ENCODE peak calls at places on chromosomes 2 and 18, in eight cellular contexts. One of them, this sample, is unnamed. For H3K4me1, the result is how much of the 10 kb centered on the place peaks cover.

GRCh38 chr2:129296401-129297343 is 682.8 kb upstream of the RAB6C start:
- DNase-seq in body of pancreas: peak
- DNase-seq in heart right ventricle: peak
- DNase-seq in IMR-90: no peak
- DNase-seq in fibroblast of lung: no peak
- DNase-seq in ascending aorta: no peak
- DNase-seq in A549: no peak
- DNase-seq in cardiac muscle cell: no peak
- DNase-seq in this sample: no peak

GRCh38 chr2:120562218-120563005 is 173.3 kb upstream of the GLI2 start:
- DNase-seq in cardiac muscle cell: no peak
- DNase-seq in body of pancreas: no peak
- DNase-seq in heart right ventricle: no peak
- DNase-seq in fibroblast of lung: no peak
- DNase-seq in IMR-90: no peak
- DNase-seq in ascending aorta: no peak
- DNase-seq in A549: no peak
- DNase-seq in this sample: no peak

GRCh38 chr2:32061973-32062861 is 1.1 kb upstream of the SPAST start:
- DNase-seq in fibroblast of lung: peak
- DNase-seq in body of pancreas: peak
- DNase-seq in ascending aorta: no peak
- DNase-seq in cardiac muscle cell: peak
- DNase-seq in A549: no peak
- DNase-seq in IMR-90: peak
- DNase-seq in heart right ventricle: peak
- DNase-seq in this sample: peak

GRCh38 chr2:73292316-73292905 is 937 bp downstream of the EGR4 start:
- DNase-seq in fibroblast of lung: no peak
- DNase-seq in IMR-90: no peak
- DNase-seq in ascending aorta: no peak
- DNase-seq in heart right ventricle: no peak
- DNase-seq in cardiac muscle cell: no peak
- DNase-seq in A549: no peak
- DNase-seq in body of pancreas: no peak
- DNase-seq in this sample: no peak

GRCh38 chr2:46187112-46187618 is 110.0 kb upstream of the EPAS1 start:
- DNase-seq in cardiac muscle cell: no peak
- DNase-seq in heart right ventricle: peak
- DNase-seq in IMR-90: peak
- DNase-seq in A549: no peak
- DNase-seq in ascending aorta: no peak
- DNase-seq in body of pancreas: peak
- DNase-seq in fibroblast of lung: peak
- DNase-seq in this sample: peak

GRCh38 chr2:160670618-160671017 is 177.0 kb upstream of the RBMS1 start:
- DNase-seq in fibroblast of lung: no peak
- DNase-seq in cardiac muscle cell: no peak
- DNase-seq in ascending aorta: no peak
- DNase-seq in heart right ventricle: no peak
- DNase-seq in IMR-90: no peak
- DNase-seq in A549: no peak
- DNase-seq in body of pancreas: no peak
- DNase-seq in this sample: no peak

GRCh38 chr18:8754995-8755955 is 49.9 kb downstream of the MTCL1 start:
- DNase-seq in cardiac muscle cell: no peak
- DNase-seq in fibroblast of lung: peak
- DNase-seq in A549: no peak
- DNase-seq in IMR-90: peak
- DNase-seq in ascending aorta: no peak
- DNase-seq in body of pancreas: no peak
- DNase-seq in heart right ventricle: no peak
- DNase-seq in this sample: peak

GRCh38 chr2:193990868-193991267 is 1666.2 kb upstream of the SLC39A10 start:
- DNase-seq in fibroblast of lung: no peak
- DNase-seq in A549: no peak
- DNase-seq in IMR-90: no peak
- DNase-seq in ascending aorta: no peak
- DNase-seq in heart right ventricle: no peak
- DNase-seq in cardiac muscle cell: no peak
- DNase-seq in body of pancreas: no peak
- DNase-seq in this sample: no peak

GRCh38 chr18:26456070-26456491 is 92.3 kb downstream of the KCTD1 start:
- DNase-seq in A549: peak
- DNase-seq in IMR-90: no peak
- DNase-seq in heart right ventricle: no peak
- DNase-seq in ascending aorta: no peak
- DNase-seq in cardiac muscle cell: no peak
- DNase-seq in body of pancreas: no peak
- DNase-seq in fibroblast of lung: no peak
- DNase-seq in this sample: no peak

GRCh38 chr18:26458526-26459232 is 89.7 kb downstream of the KCTD1 start:
- DNase-seq in ascending aorta: no peak
- DNase-seq in heart right ventricle: no peak
- DNase-seq in body of pancreas: no peak
- DNase-seq in A549: no peak
- DNase-seq in cardiac muscle cell: no peak
- DNase-seq in IMR-90: peak
- DNase-seq in fibroblast of lung: peak
- DNase-seq in this sample: no peak

GRCh38 chr18:26459340-26459739 is 89.0 kb downstream of the KCTD1 start:
- DNase-seq in fibroblast of lung: no peak
- DNase-seq in cardiac muscle cell: no peak
- DNase-seq in IMR-90: no peak
- DNase-seq in body of pancreas: no peak
- DNase-seq in A549: no peak
- DNase-seq in ascending aorta: no peak
- DNase-seq in heart right ventricle: no peak
- DNase-seq in this sample: no peak

GRCh38 chr18:26457195-26457594 is 91.2 kb downstream of the KCTD1 start:
- DNase-seq in IMR-90: no peak
- DNase-seq in body of pancreas: no peak
- DNase-seq in cardiac muscle cell: no peak
- DNase-seq in ascending aorta: no peak
- DNase-seq in A549: no peak
- DNase-seq in heart right ventricle: no peak
- DNase-seq in fibroblast of lung: no peak
- DNase-seq in this sample: no peak

GRCh38 chr18:26457611-26458350 is 90.6 kb downstream of the KCTD1 start:
- DNase-seq in body of pancreas: no peak
- DNase-seq in fibroblast of lung: no peak
- DNase-seq in heart right ventricle: no peak
- DNase-seq in cardiac muscle cell: peak
- DNase-seq in ascending aorta: no peak
- DNase-seq in IMR-90: no peak
- DNase-seq in A549: no peak
- DNase-seq in this sample: no peak
- TF ChIP-seq CTCF in body of pancreas: no peak
- TF ChIP-seq CTCF in fibroblast of lung: no peak
- TF ChIP-seq CTCF in heart right ventricle: peak
- TF ChIP-seq CTCF in cardiac muscle cell: no peak
- TF ChIP-seq CTCF in ascending aorta: no peak
- TF ChIP-seq CTCF in IMR-90: no peak
- TF ChIP-seq CTCF in A549: no peak
- TF ChIP-seq CTCF in this sample: no peak

GRCh38 chr2:43136011-43136799 is 90.2 kb downstream of the ZFP36L2 start:
- DNase-seq in A549: no peak
- DNase-seq in IMR-90: no peak
- DNase-seq in heart right ventricle: no peak
- DNase-seq in body of pancreas: no peak
- DNase-seq in cardiac muscle cell: no peak
- DNase-seq in fibroblast of lung: no peak
- DNase-seq in ascending aorta: no peak
- DNase-seq in this sample: no peak

GRCh38 chr2:43134571-43134889 is 91.9 kb downstream of the ZFP36L2 start:
- DNase-seq in cardiac muscle cell: no peak
- DNase-seq in body of pancreas: no peak
- DNase-seq in fibroblast of lung: no peak
- DNase-seq in A549: no peak
- DNase-seq in ascending aorta: no peak
- DNase-seq in heart right ventricle: no peak
- DNase-seq in IMR-90: no peak
- DNase-seq in this sample: no peak

GRCh38 chr2:43133708-43134570 is 92.5 kb downstream of the ZFP36L2 start:
- DNase-seq in A549: no peak
- DNase-seq in ascending aorta: peak
- DNase-seq in body of pancreas: peak
- DNase-seq in cardiac muscle cell: no peak
- DNase-seq in fibroblast of lung: no peak
- DNase-seq in IMR-90: no peak
- DNase-seq in heart right ventricle: no peak
- DNase-seq in this sample: no peak

GRCh38 chr2:43136862-43137261 is 89.5 kb downstream of the ZFP36L2 start:
- DNase-seq in ascending aorta: no peak
- DNase-seq in fibroblast of lung: no peak
- DNase-seq in body of pancreas: no peak
- DNase-seq in cardiac muscle cell: no peak
- DNase-seq in IMR-90: no peak
- DNase-seq in A549: no peak
- DNase-seq in heart right ventricle: no peak
- DNase-seq in this sample: no peak

GRCh38 chr2:43135583-43135982 is 90.8 kb downstream of the ZFP36L2 start:
- DNase-seq in A549: no peak
- DNase-seq in fibroblast of lung: no peak
- DNase-seq in ascending aorta: no peak
- DNase-seq in IMR-90: no peak
- DNase-seq in body of pancreas: no peak
- DNase-seq in cardiac muscle cell: no peak
- DNase-seq in heart right ventricle: peak
- DNase-seq in this sample: no peak
- H3K4me1 ChIP-seq in A549: under half
- H3K4me1 ChIP-seq in fibroblast of lung: under half
- H3K4me1 ChIP-seq in ascending aorta: under half
- H3K4me1 ChIP-seq in IMR-90: under half
- H3K4me1 ChIP-seq in body of pancreas: under half
- H3K4me1 ChIP-seq in cardiac muscle cell: under half
- H3K4me1 ChIP-seq in heart right ventricle: half or more
- H3K4me1 ChIP-seq in this sample: under half

GRCh38 chr18:21820811-21821143 is 80.2 kb downstream of the MIB1 start:
- DNase-seq in IMR-90: no peak
- DNase-seq in ascending aorta: no peak
- DNase-seq in body of pancreas: no peak
- DNase-seq in A549: no peak
- DNase-seq in fibroblast of lung: no peak
- DNase-seq in cardiac muscle cell: no peak
- DNase-seq in heart right ventricle: no peak
- DNase-seq in this sample: no peak

GRCh38 chr18:21826196-21826595 is 85.6 kb downstream of the MIB1 start:
- DNase-seq in IMR-90: peak
- DNase-seq in heart right ventricle: no peak
- DNase-seq in body of pancreas: peak
- DNase-seq in ascending aorta: no peak
- DNase-seq in A549: no peak
- DNase-seq in fibroblast of lung: peak
- DNase-seq in cardiac muscle cell: peak
- DNase-seq in this sample: no peak

GRCh38 chr18:21815101-21815500 is 74.5 kb downstream of the MIB1 start:
- DNase-seq in IMR-90: no peak
- DNase-seq in fibroblast of lung: no peak
- DNase-seq in A549: no peak
- DNase-seq in ascending aorta: no peak
- DNase-seq in cardiac muscle cell: no peak
- DNase-seq in heart right ventricle: no peak
- DNase-seq in body of pancreas: no peak
- DNase-seq in this sample: no peak

GRCh38 chr18:21823848-21824247 is 83.3 kb downstream of the MIB1 start:
- DNase-seq in A549: no peak
- DNase-seq in heart right ventricle: no peak
- DNase-seq in body of pancreas: no peak
- DNase-seq in cardiac muscle cell: no peak
- DNase-seq in ascending aorta: no peak
- DNase-seq in fibroblast of lung: no peak
- DNase-seq in IMR-90: no peak
- DNase-seq in this sample: no peak

DNA sequence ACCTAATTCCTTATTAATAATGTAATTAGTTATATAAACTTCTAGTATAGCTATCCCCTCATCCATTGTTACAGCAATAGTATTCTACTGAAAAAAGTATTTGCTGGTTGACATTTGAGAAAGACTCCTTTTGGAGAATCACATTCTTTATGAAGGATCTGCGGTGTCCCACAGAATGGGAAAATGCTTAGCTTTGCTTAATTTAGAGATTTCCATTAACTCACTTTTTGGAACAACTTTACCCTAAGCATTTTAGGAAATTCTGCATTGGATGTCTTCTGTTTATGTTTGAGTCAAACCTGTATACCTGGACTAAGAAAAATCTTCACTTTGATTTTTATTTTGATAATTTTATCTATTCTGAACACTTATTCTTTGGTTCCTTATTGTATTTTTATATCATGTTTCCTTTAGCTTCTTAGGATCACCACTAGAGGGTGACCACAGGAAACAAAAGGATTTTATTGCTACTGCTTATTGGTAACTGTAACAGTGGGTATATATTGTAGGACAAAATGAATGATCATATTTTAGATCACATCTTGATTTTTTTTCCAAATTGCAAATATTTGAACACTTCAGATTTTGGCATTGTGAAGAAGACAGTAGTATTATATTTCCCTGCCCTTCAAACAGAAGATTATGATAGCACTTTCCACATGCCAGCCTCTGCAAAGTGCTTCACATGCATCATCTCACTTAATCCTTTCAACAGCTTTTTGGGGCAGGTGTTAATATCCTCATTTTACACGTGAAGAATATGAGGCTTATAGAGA is 79.6 kb downstream of the MIB1 start:
- DNase-seq in heart right ventricle: no peak
- DNase-seq in A549: peak
- DNase-seq in body of pancreas: no peak
- DNase-seq in fibroblast of lung: peak
- DNase-seq in IMR-90: peak
- DNase-seq in ascending aorta: no peak
- DNase-seq in cardiac muscle cell: peak
- DNase-seq in this sample: no peak
- H3K27ac ChIP-seq in heart right ventricle: no peak
- H3K27ac ChIP-seq in A549: no peak
- H3K27ac ChIP-seq in body of pancreas: no peak
- H3K27ac ChIP-seq in fibroblast of lung: no peak
- H3K27ac ChIP-seq in IMR-90: no peak
- H3K27ac ChIP-seq in ascending aorta: no peak
- H3K27ac ChIP-seq in cardiac muscle cell: peak
- H3K27ac ChIP-seq in this sample: no peak

DNA sequence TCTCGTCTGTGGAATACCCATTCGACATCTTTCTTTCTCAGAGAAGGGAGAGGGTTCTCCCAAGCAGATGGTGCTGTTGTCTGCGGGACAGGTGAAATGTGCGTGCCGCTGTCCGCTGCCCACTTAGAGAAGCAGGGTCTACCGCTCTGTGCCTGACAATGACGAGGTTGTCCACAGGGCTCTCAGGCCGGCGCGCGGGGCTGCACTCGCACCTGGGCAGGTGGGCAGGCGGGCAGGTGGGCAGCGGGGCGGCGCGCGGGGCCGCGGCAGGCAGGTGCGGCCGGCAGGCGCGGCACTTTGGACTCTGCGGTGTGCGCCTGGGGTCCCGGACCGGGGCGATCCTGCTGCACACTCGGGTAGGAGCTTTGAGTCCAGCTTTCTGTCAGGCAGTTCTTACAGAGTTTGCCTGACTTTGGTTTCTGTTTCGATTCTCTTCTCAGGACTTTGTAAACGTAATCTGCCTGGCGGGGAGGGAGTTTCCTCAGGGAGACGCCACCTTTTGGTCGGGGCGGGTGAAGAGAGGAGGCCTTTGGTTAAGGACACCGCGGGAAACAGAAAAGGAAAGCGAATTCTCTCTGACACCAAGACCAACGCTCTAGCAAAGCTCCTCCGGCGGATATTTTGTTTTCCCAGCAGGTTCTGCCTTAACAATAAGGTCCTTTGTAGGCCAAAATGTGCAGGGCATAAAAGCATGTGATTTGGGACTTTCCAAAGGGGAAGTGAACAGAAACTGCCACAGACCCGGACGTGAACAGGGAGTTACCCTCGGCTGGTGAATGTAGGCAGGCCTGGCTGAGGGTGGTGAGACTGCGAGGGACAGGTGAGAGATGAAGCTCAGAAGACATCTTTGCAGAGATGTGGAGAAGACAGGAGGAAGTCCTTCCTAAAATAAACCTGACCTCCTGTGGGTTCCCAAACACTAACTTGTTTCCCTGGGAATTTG is at the start of gene IFIH1:
- DNase-seq in body of pancreas: peak
- DNase-seq in IMR-90: peak
- DNase-seq in A549: peak
- DNase-seq in cardiac muscle cell: peak
- DNase-seq in heart right ventricle: peak
- DNase-seq in fibroblast of lung: peak
- DNase-seq in ascending aorta: peak
- DNase-seq in this sample: peak
- TF ChIP-seq CTCF in body of pancreas: peak
- TF ChIP-seq CTCF in IMR-90: peak
- TF ChIP-seq CTCF in A549: peak
- TF ChIP-seq CTCF in cardiac muscle cell: peak
- TF ChIP-seq CTCF in heart right ventricle: peak
- TF ChIP-seq CTCF in fibroblast of lung: peak
- TF ChIP-seq CTCF in ascending aorta: no peak
- TF ChIP-seq CTCF in this sample: no peak

This sample was measured in testis.